ENCODE peak calls at places on chromosomes 7 and 10, in seven cellular contexts. Y, B, O, N, Q, R and L are unnamed samples.

GRCh38 chr10:83089335-83089734 is 1050.0 kb upstream of the GHITM start:
- DNase-seq in Y (no peak), B (no peak), O (no peak), N (no peak), Q (no peak), R (no peak), L (no peak)

GRCh38 chr7:155576416-155576815 is 30.1 kb upstream of the CNPY1 start:
- DNase-seq in Y (no peak), B (no peak), O (no peak), N (no peak), Q (no peak), R (no peak), L (no peak)

GRCh38 chr10:87659571-87660483 is at the start of gene PAPSS2:
- DNase-seq in Y (no peak), B (no peak), O (peak), N (peak), Q (peak), R (peak), L (peak)

GRCh38 chr7:31056775-31057346 is 4.8 kb downstream of the ADCYAP1R1 start:
- DNase-seq in Y (no peak), B (no peak), O (no peak), N (peak), Q (no peak), R (no peak), L (no peak)

GRCh38 chr7:100602889-100603696 is 930 bp downstream of the PCOLCE start:
- DNase-seq in Y (no peak), B (no peak), O (peak), N (peak), Q (peak), R (no peak), L (no peak)

GRCh38 chr7:25495342-25495855 is 267.1 kb upstream of the NPVF start:
- DNase-seq in Y (no peak), B (no peak), O (peak), N (no peak), Q (peak), R (no peak), L (no peak)

GRCh38 chr10:68721673-68721963 is 579 bp downstream of the CCAR1 start:
- DNase-seq in Y (no peak), B (no peak), O (no peak), N (no peak), Q (no peak), R (no peak), L (no peak)

GRCh38 chr7:42720871-42721835 is 190.7 kb downstream of the C7orf25 start:
- DNase-seq in Y (no peak), B (no peak), O (no peak), N (no peak), Q (no peak), R (no peak), L (no peak)

GRCh38 chr10:133276435-133277201 is at the start of gene ADAM8:
- DNase-seq in Y (peak), B (no peak), O (no peak), N (peak), Q (peak), R (no peak), L (no peak)

GRCh38 chr7:98569606-98570337 is 47.3 kb upstream of the NPTX2 start:
- DNase-seq in Y (no peak), B (no peak), O (peak), N (no peak), Q (no peak), R (no peak), L (peak)

GRCh38 chr7:27196287-27196739 is 3.6 kb downstream of the HOXA13 start:
- DNase-seq in Y (peak), B (no peak), O (peak), N (peak), Q (peak), R (peak), L (peak)

GRCh38 chr10:126880926-126881325 is 24.3 kb upstream of the DOCK1 start:
- DNase-seq in Y (no peak), B (no peak), O (no peak), N (no peak), Q (no peak), R (no peak), L (no peak)

GRCh38 chr10:126876456-126876855 is 28.8 kb upstream of the DOCK1 start:
- DNase-seq in Y (no peak), B (no peak), O (no peak), N (peak), Q (no peak), R (no peak), L (no peak)

GRCh38 chr10:126878594-126878993 is 26.6 kb upstream of the DOCK1 start:
- DNase-seq in Y (no peak), B (no peak), O (no peak), N (no peak), Q (no peak), R (no peak), L (no peak)

GRCh38 chr10:126872768-126873167 is 32.5 kb upstream of the DOCK1 start:
- DNase-seq in Y (no peak), B (no peak), O (no peak), N (no peak), Q (no peak), R (no peak), L (no peak)

DNA sequence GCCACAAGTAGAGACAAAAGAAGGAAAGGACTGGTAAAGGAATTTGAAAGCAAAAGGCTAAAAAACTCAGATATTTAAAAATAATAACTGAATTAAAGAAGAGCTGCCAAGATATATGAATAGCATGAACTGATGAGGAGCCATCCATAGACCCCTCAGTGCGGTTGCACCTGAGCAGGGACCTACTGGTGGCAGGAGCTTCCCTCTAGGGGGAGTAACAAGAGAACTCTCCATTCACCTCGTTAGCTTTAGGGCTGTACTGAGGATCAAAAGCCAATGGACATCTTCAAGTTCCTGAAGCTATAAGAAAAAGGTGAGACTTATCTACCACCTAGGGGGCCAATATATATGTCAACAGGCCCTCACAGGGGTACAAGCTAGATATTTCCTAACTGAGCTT is 27.8 kb upstream of the DOCK1 start:
- DNase-seq in Y (no peak), B (no peak), O (no peak), N (no peak), Q (no peak), R (no peak), L (no peak)
- TF ChIP-seq CTCF in Y (no peak), B (no peak), O (no peak), N (peak), Q (no peak), R (no peak), L (no peak)

GRCh38 chr7:76347710-76348109 is 11.1 kb downstream of the YWHAG start:
- DNase-seq in Y (no peak), B (no peak), O (no peak), N (no peak), Q (no peak), R (no peak), L (no peak)

GRCh38 chr7:76343931-76344321 is 14.9 kb downstream of the YWHAG start:
- DNase-seq in Y (no peak), B (no peak), O (no peak), N (no peak), Q (no peak), R (no peak), L (no peak)

GRCh38 chr7:76346097-76346496 is 12.7 kb downstream of the YWHAG start:
- DNase-seq in Y (no peak), B (no peak), O (no peak), N (no peak), Q (no peak), R (no peak), L (no peak)

GRCh38 chr7:76349313-76349885 is 9.4 kb downstream of the YWHAG start:
- DNase-seq in Y (no peak), B (no peak), O (no peak), N (no peak), Q (no peak), R (no peak), L (no peak)

GRCh38 chr7:76346778-76347177 is 12.0 kb downstream of the YWHAG start:
- DNase-seq in Y (no peak), B (no peak), O (no peak), N (no peak), Q (no peak), R (no peak), L (no peak)
- H3K27ac ChIP-seq in Y (no peak), B (peak), O (peak), N (no peak), Q (peak), R (no peak), L (no peak)

GRCh38 chr10:3807221-3807927 is 22.4 kb upstream of the KLF6 start:
- DNase-seq in Y (no peak), B (no peak), O (no peak), N (no peak), Q (no peak), R (no peak), L (no peak)
- H3K4me3 ChIP-seq in Y (no peak), B (no peak), O (no peak), N (no peak), Q (no peak), R (no peak), L (no peak)

DNA sequence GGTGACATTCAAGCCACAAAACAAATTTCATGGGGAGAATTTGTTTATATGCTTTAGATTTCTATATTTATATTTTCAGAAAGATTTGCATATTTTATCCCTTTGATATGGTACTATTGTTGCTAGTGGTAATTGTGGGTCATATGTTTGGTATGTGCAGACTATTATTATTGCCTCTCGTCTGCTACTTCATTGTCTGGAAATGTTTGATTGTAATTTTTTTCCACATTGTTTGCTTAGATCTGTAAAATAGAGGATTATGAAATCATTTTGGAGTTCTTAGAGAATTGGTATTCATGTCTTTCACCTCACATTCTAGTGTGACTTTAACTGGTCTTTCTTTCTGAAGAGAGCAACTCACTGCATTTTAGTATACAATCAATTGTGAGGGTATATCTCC is 44.7 kb downstream of the MYO3A start:
- DNase-seq in Y (no peak), B (no peak), O (no peak), N (no peak), Q (no peak), R (no peak), L (no peak)
- TF ChIP-seq CTCF in Y (no peak), B (no peak), O (no peak), N (no peak), Q (no peak), R (no peak), L (no peak)

GRCh38 chr7:18393465-18394118 is 102.0 kb upstream of the HDAC9 start:
- DNase-seq in Y (no peak), B (no peak), O (no peak), N (no peak), Q (no peak), R (no peak), L (no peak)
- H3K27ac ChIP-seq in Y (no peak), B (no peak), O (peak), N (no peak), Q (no peak), R (no peak), L (no peak)

GRCh38 chr10:84563355-84563754 is 235.0 kb downstream of the CCSER2 start:
- DNase-seq in Y (no peak), B (no peak), O (no peak), N (no peak), Q (no peak), R (no peak), L (no peak)
- H3K4me3 ChIP-seq in Y (no peak), B (no peak), O (no peak), N (no peak), Q (no peak), R (no peak), L (no peak)

GRCh38 chr7:95867309-95867708 is 95.0 kb downstream of the DYNC1I1 start:
- DNase-seq in Y (peak), B (no peak), O (no peak), N (no peak), Q (no peak), R (no peak), L (no peak)

GRCh38 chr7:95861041-95861440 is 88.7 kb downstream of the DYNC1I1 start:
- DNase-seq in Y (no peak), B (no peak), O (no peak), N (no peak), Q (no peak), R (no peak), L (no peak)

GRCh38 chr7:95871078-95871848 is 98.9 kb downstream of the DYNC1I1 start:
- DNase-seq in Y (peak), B (no peak), O (no peak), N (peak), Q (peak), R (peak), L (peak)

GRCh38 chr7:95863623-95864022 is 91.3 kb downstream of the DYNC1I1 start:
- DNase-seq in Y (no peak), B (no peak), O (no peak), N (no peak), Q (no peak), R (no peak), L (no peak)

GRCh38 chr7:95865716-95866371 is 93.5 kb downstream of the DYNC1I1 start:
- DNase-seq in Y (no peak), B (no peak), O (no peak), N (no peak), Q (peak), R (no peak), L (no peak)
- TF ChIP-seq CTCF in Y (no peak), B (no peak), O (no peak), N (peak), Q (peak), R (no peak), L (no peak)

DNA sequence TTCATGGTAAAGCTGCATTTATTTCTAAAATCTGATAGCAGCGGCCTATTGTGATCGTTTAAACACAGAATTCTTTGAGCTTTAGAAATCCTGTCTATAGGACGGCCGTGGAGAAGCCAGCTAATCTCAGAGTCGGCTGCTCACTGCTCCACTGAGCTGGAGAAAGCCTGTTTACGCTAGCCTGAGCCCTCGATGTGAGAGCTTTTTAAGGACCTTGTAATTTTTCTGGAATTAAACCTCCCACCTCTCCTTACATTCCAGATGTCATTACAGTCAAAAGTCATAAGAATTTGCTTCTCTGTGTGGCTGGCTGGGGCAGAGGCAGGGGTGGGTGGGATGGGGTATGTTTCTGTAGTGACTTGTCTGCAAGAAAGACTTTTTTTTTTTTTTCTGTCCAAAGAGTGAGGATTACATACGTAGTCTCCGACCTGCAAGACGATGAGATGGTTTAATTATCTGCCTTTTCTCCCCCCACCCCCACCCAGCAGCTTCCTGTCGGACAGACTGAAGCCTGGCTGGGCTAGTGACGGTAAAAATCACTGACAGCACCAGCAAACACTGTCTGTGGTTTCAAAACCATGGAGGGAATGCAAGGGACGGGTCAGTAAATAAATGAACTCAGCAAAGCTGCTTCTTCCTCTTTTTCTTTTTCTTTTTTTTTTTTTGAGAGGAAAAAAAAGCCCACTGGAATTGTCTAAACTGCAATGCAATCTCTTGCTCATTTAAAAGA is 31.8 kb downstream of the TRIM8 start:
- DNase-seq in Y (peak), B (no peak), O (no peak), N (no peak), Q (no peak), R (peak), L (no peak)
- H3K27ac ChIP-seq in Y (no peak), B (peak), O (peak), N (no peak), Q (peak), R (no peak), L (peak)